ENCODE peak calls at places on chromosomes 3 and 15, in eight cellular contexts. Z is breast epithelium, O is fibroblast of pulmonary artery, F is cardiac muscle cell, J is AG09309, N is GM13977, P is colonic mucosa, W is nephron progenitor cell. M is an unnamed sample.

GRCh38 chr3:10783360-10784346 is 32.4 kb upstream of the SLC6A11 start:
- DNase-seq in Z (no peak), O (peak), F (peak), J (no peak), N (peak), P (peak), W (peak), M (peak)

GRCh38 chr3:149967067-149967685 is 3.5 kb downstream of the PFN2 start:
- DNase-seq in Z (no peak), O (peak), F (peak), J (no peak), N (no peak), P (no peak), W (no peak), M (peak)

GRCh38 chr3:177525987-177526712 is 328.9 kb upstream of the TBL1XR1 start:
- DNase-seq in Z (peak), O (peak), F (peak), J (peak), N (no peak), P (no peak), W (no peak), M (no peak)

GRCh38 chr3:45690331-45691035 is 1.3 kb downstream of the SACM1L start:
- DNase-seq in Z (no peak), O (no peak), F (no peak), J (no peak), N (no peak), P (no peak), W (no peak), M (no peak)

GRCh38 chr3:109346770-109347295 is 9.5 kb upstream of the DPPA4 start:
- DNase-seq in Z (no peak), O (no peak), F (peak), J (no peak), N (no peak), P (no peak), W (no peak), M (no peak)

GRCh38 chr3:50519471-50520089 is 16.1 kb upstream of the CACNA2D2 start:
- DNase-seq in Z (peak), O (peak), F (peak), J (no peak), N (peak), P (peak), W (peak), M (peak)

GRCh38 chr3:170511371-170511770 is 74.5 kb downstream of the SLC7A14 start:
- DNase-seq in Z (no peak), O (no peak), F (no peak), J (no peak), N (no peak), P (no peak), W (no peak), M (no peak)

GRCh38 chr3:69738859-69739203 is 433 bp upstream of the MITF start:
- DNase-seq in Z (no peak), O (no peak), F (no peak), J (no peak), N (no peak), P (no peak), W (no peak), M (no peak)

GRCh38 chr3:30606301-30607031 is at the start of gene TGFBR2:
- DNase-seq in Z (peak), O (peak), F (peak), J (peak), N (peak), P (peak), W (peak), M (peak)

GRCh38 chr3:189512039-189512438 is 119.2 kb upstream of the TP63 start:
- DNase-seq in Z (no peak), O (no peak), F (no peak), J (no peak), N (peak), P (no peak), W (no peak), M (peak)

GRCh38 chr15:68275165-68275746 is 2.3 kb upstream of the FEM1B start:
- DNase-seq in Z (peak), O (no peak), F (no peak), J (no peak), N (no peak), P (no peak), W (no peak), M (no peak)

GRCh38 chr3:173395412-173396181 is 1.9 kb upstream of the NLGN1 start:
- DNase-seq in Z (peak), O (peak), F (peak), J (peak), N (peak), P (peak), W (peak), M (peak)

GRCh38 chr15:76274226-76274625 is 37.0 kb downstream of the ETFA start:
- DNase-seq in Z (no peak), O (peak), F (peak), J (no peak), N (no peak), P (no peak), W (no peak), M (no peak)

GRCh38 chr3:44055951-44056350 is 185.7 kb upstream of the TOPAZ1 start:
- DNase-seq in Z (no peak), O (no peak), F (no peak), J (peak), N (no peak), P (no peak), W (no peak), M (no peak)

GRCh38 chr3:146895026-146895749 is 290.0 kb upstream of the PLSCR5 start:
- DNase-seq in Z (no peak), O (peak), F (peak), J (peak), N (no peak), P (no peak), W (no peak), M (no peak)

GRCh38 chr3:155323063-155323666 is 29.7 kb upstream of the STRIT1 start:
- DNase-seq in Z (no peak), O (peak), F (peak), J (peak), N (peak), P (peak), W (peak), M (peak)

GRCh38 chr15:33016405-33017024 is 178.0 kb downstream of the FMN1 start:
- DNase-seq in Z (no peak), O (no peak), F (no peak), J (no peak), N (no peak), P (no peak), W (no peak), M (no peak)

GRCh38 chr15:33022629-33023028 is 171.9 kb downstream of the FMN1 start:
- DNase-seq in Z (peak), O (peak), F (peak), J (peak), N (no peak), P (peak), W (peak), M (no peak)

GRCh38 chr15:33019354-33019981 is 175.0 kb downstream of the FMN1 start:
- DNase-seq in Z (no peak), O (no peak), F (no peak), J (no peak), N (no peak), P (no peak), W (no peak), M (no peak)

GRCh38 chr15:33026614-33027013 is 167.9 kb downstream of the FMN1 start:
- DNase-seq in Z (peak), O (no peak), F (no peak), J (no peak), N (no peak), P (peak), W (no peak), M (no peak)

DNA sequence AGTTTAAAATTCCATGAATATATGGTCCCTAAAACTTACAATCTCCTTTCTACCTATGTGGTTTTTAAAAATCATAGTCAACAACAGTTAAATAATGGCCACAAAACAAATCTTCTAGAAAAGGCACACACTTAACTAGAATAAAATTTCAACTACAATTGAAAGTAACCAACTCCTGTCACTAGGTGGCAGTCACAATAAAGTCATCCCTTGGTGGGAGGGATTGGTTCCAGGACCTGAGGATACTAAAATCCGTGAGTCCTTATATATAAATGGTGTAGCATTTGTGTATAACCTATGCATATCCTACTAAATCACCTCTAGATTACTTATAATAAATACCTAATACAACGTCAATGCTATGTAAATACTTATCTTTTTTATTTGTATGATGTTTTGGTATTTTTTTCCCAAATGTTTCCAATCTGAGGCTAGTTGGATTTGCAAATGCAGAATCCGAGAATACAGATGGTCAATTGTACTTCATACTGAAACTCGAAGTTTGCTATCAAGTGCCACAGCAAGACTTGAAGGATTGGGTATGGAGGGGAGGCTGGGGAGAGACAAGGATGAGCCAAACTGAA is 172.6 kb downstream of the FMN1 start:
- DNase-seq in Z (no peak), O (peak), F (peak), J (peak), N (peak), P (peak), W (peak), M (peak)
- TF ChIP-seq CTCF in Z (peak), O (peak), F (peak), J (peak), N (peak), P (peak), W (peak), M (peak)

GRCh38 chr15:93452537-93453211 is 363.7 kb upstream of the RGMA start:
- DNase-seq in Z (no peak), O (no peak), F (no peak), J (no peak), N (no peak), P (no peak), W (no peak), M (no peak)

GRCh38 chr15:93458567-93458966 is 369.6 kb upstream of the RGMA start:
- DNase-seq in Z (no peak), O (no peak), F (no peak), J (no peak), N (no peak), P (no peak), W (no peak), M (no peak)

GRCh38 chr15:93451265-93451664 is 362.3 kb upstream of the RGMA start:
- DNase-seq in Z (no peak), O (no peak), F (no peak), J (no peak), N (no peak), P (no peak), W (no peak), M (no peak)

GRCh38 chr15:93451822-93452221 is 362.8 kb upstream of the RGMA start:
- DNase-seq in Z (no peak), O (no peak), F (no peak), J (no peak), N (no peak), P (no peak), W (no peak), M (no peak)

GRCh38 chr15:93454788-93455187 is 365.8 kb upstream of the RGMA start:
- DNase-seq in Z (no peak), O (no peak), F (no peak), J (no peak), N (no peak), P (no peak), W (no peak), M (no peak)
- TF ChIP-seq CTCF in Z (no peak), O (no peak), F (no peak), J (no peak), N (no peak), P (no peak), W (no peak), M (no peak)

GRCh38 chr3:38297537-38297936 is 15.4 kb downstream of the SLC22A14 start:
- DNase-seq in Z (no peak), O (no peak), F (no peak), J (no peak), N (no peak), P (no peak), W (no peak), M (no peak)

DNA sequence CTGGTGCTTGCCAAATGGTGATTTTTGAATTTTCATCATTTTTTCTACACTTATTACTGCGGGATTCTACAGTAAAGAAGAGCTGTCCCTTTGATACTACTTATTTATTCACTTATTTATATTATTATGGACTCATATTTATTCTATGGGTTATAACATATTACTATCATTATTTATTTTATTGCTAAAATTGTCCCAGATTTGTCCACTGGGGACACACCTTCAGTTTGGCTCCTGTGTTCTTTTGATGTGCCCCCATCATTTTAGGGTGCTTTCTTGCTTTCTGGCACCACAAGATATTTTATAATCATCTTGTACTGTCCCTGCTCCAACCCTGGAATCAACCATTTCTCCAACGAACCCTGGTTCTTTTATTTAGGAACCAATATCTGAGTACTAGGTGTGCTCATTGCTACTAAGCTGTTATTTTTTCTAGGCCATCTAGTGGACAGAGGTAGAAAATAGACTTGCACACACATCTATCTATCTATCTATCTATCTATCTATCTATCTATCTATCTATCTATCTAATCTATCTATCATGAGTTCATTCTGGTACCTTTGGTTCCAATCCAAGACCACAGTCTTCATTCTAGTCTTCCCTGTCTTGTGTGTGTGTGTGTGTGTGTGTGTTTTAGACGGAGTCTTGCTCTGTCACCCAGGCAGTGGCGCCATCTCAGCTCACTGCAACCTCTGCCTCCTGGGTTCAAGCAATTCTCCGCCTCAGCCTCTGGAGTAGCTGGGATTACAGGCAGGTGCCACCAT is 16.0 kb downstream of the SLC22A14 start:
- DNase-seq in Z (no peak), O (peak), F (peak), J (no peak), N (no peak), P (no peak), W (no peak), M (no peak)
- TF ChIP-seq CTCF in Z (peak), O (peak), F (peak), J (peak), N (peak), P (peak), W (peak), M (peak)

GRCh38 chr3:71395470-71395869 is 188.1 kb downstream of the FOXP1 start:
- DNase-seq in Z (no peak), O (no peak), F (no peak), J (no peak), N (no peak), P (no peak), W (no peak), M (no peak)
- TF ChIP-seq CTCF in Z (no peak), O (no peak), F (no peak), J (no peak), N (no peak), P (no peak), W (no peak), M (no peak)

DNA sequence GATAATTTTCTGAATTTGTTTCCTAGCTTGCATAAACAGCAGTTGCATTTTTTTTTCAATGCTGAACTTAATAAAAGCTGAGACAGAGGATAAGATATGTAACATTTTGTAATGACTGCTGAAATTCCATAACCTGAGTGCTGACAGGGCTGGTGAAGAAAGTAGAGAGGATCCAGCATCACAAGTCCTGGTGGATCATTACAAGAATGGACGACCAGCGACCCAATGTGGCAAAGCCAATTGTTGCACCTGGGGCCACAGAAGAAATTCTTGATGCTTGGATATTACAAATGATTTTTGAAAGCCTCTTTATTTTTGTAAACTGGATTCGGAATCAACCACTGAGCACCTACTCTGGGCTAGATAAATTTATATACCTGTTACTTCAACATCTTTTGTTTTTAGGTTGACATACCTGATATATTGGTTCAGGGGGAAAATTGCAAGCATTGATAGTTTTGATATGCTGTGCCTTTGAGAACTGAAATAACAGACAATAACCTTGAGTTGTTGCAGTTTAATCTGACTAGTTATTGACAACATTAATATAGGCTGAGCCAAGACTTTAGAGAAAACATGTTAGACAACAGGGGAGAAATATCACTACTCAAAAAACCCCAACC is 3.9 kb upstream of the ACTL6A start:
- DNase-seq in Z (peak), O (peak), F (peak), J (peak), N (peak), P (peak), W (peak), M (peak)
- TF ChIP-seq CTCF in Z (no peak), O (peak), F (peak), J (peak), N (peak), P (peak), W (peak), M (peak)

M was measured in GM20000.